ENCODE peak calls at places on chromosome 3, in ten cellular contexts. One of them, this sample, is unnamed.

GRCh38 chr3:45638299-45639043 is 43.9 kb downstream of the LIMD1 start:
- DNase-seq in transverse colon: no peak
- DNase-seq in GM12878: no peak
- DNase-seq in tibial nerve: no peak
- DNase-seq in HepG2: no peak
- DNase-seq in SK-N-SH: no peak
- DNase-seq in stomach: no peak
- DNase-seq in A549: no peak
- DNase-seq in sigmoid colon: no peak
- DNase-seq in ovary: no peak
- DNase-seq in this sample: no peak

GRCh38 chr3:119831941-119832371 is 50.1 kb downstream of the NR1I2 start:
- DNase-seq in transverse colon: no peak
- DNase-seq in GM12878: no peak
- DNase-seq in tibial nerve: no peak
- DNase-seq in HepG2: no peak
- DNase-seq in SK-N-SH: no peak
- DNase-seq in stomach: no peak
- DNase-seq in A549: no peak
- DNase-seq in sigmoid colon: no peak
- DNase-seq in ovary: no peak
- DNase-seq in this sample: no peak

GRCh38 chr3:27509376-27509775 is 25.2 kb upstream of the SLC4A7 start:
- DNase-seq in transverse colon: no peak
- DNase-seq in GM12878: no peak
- DNase-seq in tibial nerve: no peak
- DNase-seq in HepG2: no peak
- DNase-seq in SK-N-SH: no peak
- DNase-seq in stomach: no peak
- DNase-seq in A549: no peak
- DNase-seq in sigmoid colon: no peak
- DNase-seq in ovary: no peak
- DNase-seq in this sample: no peak

GRCh38 chr3:134446800-134447199 is 39.0 kb downstream of the ANAPC13 start:
- DNase-seq in transverse colon: no peak
- DNase-seq in GM12878: no peak
- DNase-seq in tibial nerve: no peak
- DNase-seq in HepG2: no peak
- DNase-seq in SK-N-SH: no peak
- DNase-seq in stomach: no peak
- DNase-seq in A549: no peak
- DNase-seq in sigmoid colon: no peak
- DNase-seq in ovary: no peak
- DNase-seq in this sample: peak; percentile 39

GRCh38 chr3:119294402-119294888 is 262 bp downstream of the ARHGAP31 start:
- DNase-seq in transverse colon: peak; percentile 73
- DNase-seq in GM12878: no peak
- DNase-seq in tibial nerve: peak; percentile 45
- DNase-seq in HepG2: no peak
- DNase-seq in SK-N-SH: no peak
- DNase-seq in stomach: peak; percentile 68
- DNase-seq in A549: peak; percentile 37
- DNase-seq in sigmoid colon: peak; percentile 74
- DNase-seq in ovary: peak; percentile 62
- DNase-seq in this sample: peak; percentile 92

GRCh38 chr3:187742351-187743171 is 2.7 kb downstream of the BCL6 start:
- DNase-seq in transverse colon: peak; percentile 39
- DNase-seq in GM12878: no peak
- DNase-seq in tibial nerve: peak; percentile 66
- DNase-seq in HepG2: no peak
- DNase-seq in SK-N-SH: no peak
- DNase-seq in stomach: peak; percentile 55
- DNase-seq in A549: no peak
- DNase-seq in sigmoid colon: no peak
- DNase-seq in ovary: no peak
- DNase-seq in this sample: no peak

GRCh38 chr3:181622365-181622764 is 89.4 kb upstream of the SOX2 start:
- DNase-seq in transverse colon: no peak
- DNase-seq in GM12878: no peak
- DNase-seq in tibial nerve: no peak
- DNase-seq in HepG2: no peak
- DNase-seq in SK-N-SH: no peak
- DNase-seq in stomach: no peak
- DNase-seq in A549: no peak
- DNase-seq in sigmoid colon: no peak
- DNase-seq in ovary: no peak
- DNase-seq in this sample: no peak

GRCh38 chr3:138361561-138361971 is 13.2 kb downstream of the MRAS start:
- DNase-seq in transverse colon: no peak
- DNase-seq in GM12878: no peak
- DNase-seq in tibial nerve: no peak
- DNase-seq in HepG2: no peak
- DNase-seq in SK-N-SH: no peak
- DNase-seq in stomach: no peak
- DNase-seq in A549: no peak
- DNase-seq in sigmoid colon: peak; percentile 42
- DNase-seq in ovary: no peak
- DNase-seq in this sample: no peak

GRCh38 chr3:133424937-133425869 is 25.3 kb downstream of the BFSP2 start:
- DNase-seq in transverse colon: no peak
- DNase-seq in GM12878: peak; percentile 55
- DNase-seq in tibial nerve: no peak
- DNase-seq in HepG2: no peak
- DNase-seq in SK-N-SH: no peak
- DNase-seq in stomach: no peak
- DNase-seq in A549: no peak
- DNase-seq in sigmoid colon: no peak
- DNase-seq in ovary: no peak
- DNase-seq in this sample: no peak

GRCh38 chr3:158771018-158771350 is 30.9 kb upstream of the MFSD1 start:
- DNase-seq in transverse colon: no peak
- DNase-seq in GM12878: no peak
- DNase-seq in tibial nerve: no peak
- DNase-seq in HepG2: no peak
- DNase-seq in SK-N-SH: no peak
- DNase-seq in stomach: no peak
- DNase-seq in A549: no peak
- DNase-seq in sigmoid colon: no peak
- DNase-seq in ovary: no peak
- DNase-seq in this sample: peak; percentile 21

GRCh38 chr3:158769519-158770253 is 32.2 kb upstream of the MFSD1 start:
- DNase-seq in transverse colon: no peak
- DNase-seq in GM12878: no peak
- DNase-seq in tibial nerve: no peak
- DNase-seq in HepG2: no peak
- DNase-seq in SK-N-SH: no peak
- DNase-seq in stomach: no peak
- DNase-seq in A549: no peak
- DNase-seq in sigmoid colon: no peak
- DNase-seq in ovary: no peak
- DNase-seq in this sample: peak; percentile 26

GRCh38 chr3:158771577-158771976 is 30.3 kb upstream of the MFSD1 start:
- DNase-seq in transverse colon: no peak
- DNase-seq in GM12878: no peak
- DNase-seq in tibial nerve: no peak
- DNase-seq in HepG2: no peak
- DNase-seq in SK-N-SH: no peak
- DNase-seq in stomach: no peak
- DNase-seq in A549: no peak
- DNase-seq in sigmoid colon: no peak
- DNase-seq in ovary: no peak
- DNase-seq in this sample: peak; percentile 55

GRCh38 chr3:158768881-158769518 is 32.9 kb upstream of the MFSD1 start:
- DNase-seq in transverse colon: peak; percentile 11
- DNase-seq in GM12878: no peak
- DNase-seq in tibial nerve: peak; percentile 68
- DNase-seq in HepG2: peak; percentile 90
- DNase-seq in SK-N-SH: no peak
- DNase-seq in stomach: no peak
- DNase-seq in A549: no peak
- DNase-seq in sigmoid colon: peak; percentile 70
- DNase-seq in ovary: peak; percentile 29
- DNase-seq in this sample: peak; percentile 84

GRCh38 chr3:158770254-158771017 is 31.4 kb upstream of the MFSD1 start:
- DNase-seq in transverse colon: no peak
- DNase-seq in GM12878: no peak
- DNase-seq in tibial nerve: no peak
- DNase-seq in HepG2: no peak
- DNase-seq in SK-N-SH: no peak
- DNase-seq in stomach: no peak
- DNase-seq in A549: no peak
- DNase-seq in sigmoid colon: no peak
- DNase-seq in ovary: no peak
- DNase-seq in this sample: peak; percentile 64
- TF ChIP-seq EP300 in transverse colon: no peak
- TF ChIP-seq EP300 in GM12878: no peak
- TF ChIP-seq EP300 in tibial nerve: no peak
- TF ChIP-seq EP300 in HepG2: no peak
- TF ChIP-seq EP300 in SK-N-SH: no peak
- TF ChIP-seq EP300 in stomach: no peak
- TF ChIP-seq EP300 in A549: no peak
- TF ChIP-seq EP300 in sigmoid colon: no peak
- TF ChIP-seq EP300 in ovary: no peak
- TF ChIP-seq EP300 in this sample: no peak

DNA sequence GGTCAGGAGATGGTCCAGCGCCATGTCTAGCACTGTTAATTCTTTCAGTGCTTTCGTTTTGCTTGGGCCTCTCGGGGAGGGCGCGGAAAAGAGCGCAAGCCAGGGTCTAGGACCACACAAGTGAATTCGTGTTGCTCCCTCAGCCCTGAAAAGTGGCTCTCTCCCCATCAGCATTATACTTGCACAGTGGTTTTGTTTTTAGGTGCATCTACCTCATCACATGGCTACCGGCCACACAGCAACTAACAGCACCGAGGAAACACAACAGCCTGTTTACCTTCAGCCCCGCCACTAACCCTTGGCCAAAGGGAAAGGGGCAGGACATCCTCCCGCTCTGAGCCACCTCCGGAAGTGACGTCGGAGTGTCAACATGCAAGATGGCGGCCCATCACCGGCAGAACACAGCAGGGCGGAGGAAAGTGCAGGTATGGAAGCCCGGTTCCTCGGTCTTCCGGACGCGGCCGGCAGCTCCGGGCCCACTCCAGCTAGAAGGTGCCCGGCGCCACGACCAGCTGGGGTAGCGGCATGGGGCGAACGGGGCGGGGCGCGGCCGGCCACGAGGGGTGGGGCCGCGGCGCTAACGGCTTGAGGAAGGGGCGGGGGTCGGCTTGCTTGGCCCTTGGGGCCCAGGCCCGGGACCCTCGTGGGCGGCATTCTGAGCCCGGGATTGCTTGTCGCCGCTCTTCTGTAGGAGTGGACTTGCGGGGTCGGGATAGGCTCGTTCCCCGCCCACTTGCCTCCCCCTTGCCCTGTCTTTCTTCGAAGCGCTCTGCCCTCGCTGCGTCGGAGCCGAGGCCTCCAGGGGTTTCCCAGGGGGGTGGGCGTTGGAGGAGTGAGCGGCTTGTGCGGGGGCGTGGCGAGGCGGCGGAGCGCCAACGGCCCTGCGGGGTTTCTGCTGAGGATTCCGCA is at the start of the genes SCN11A and WDR48:
- DNase-seq in transverse colon: peak; percentile 96
- DNase-seq in GM12878: peak; percentile 68
- DNase-seq in tibial nerve: peak; percentile 96
- DNase-seq in HepG2: peak; percentile 92
- DNase-seq in SK-N-SH: peak; percentile 92
- DNase-seq in stomach: peak; percentile 96
- DNase-seq in A549: peak; percentile 87
- DNase-seq in sigmoid colon: peak; percentile 97
- DNase-seq in ovary: peak; percentile 92
- DNase-seq in this sample: peak; percentile 99
- H3K27ac ChIP-seq in transverse colon: peak within 1 kb of the TSS; percentile 90
- H3K27ac ChIP-seq in GM12878: peak within 1 kb of the TSS; percentile 87
- H3K27ac ChIP-seq in tibial nerve: peak within 1 kb of the TSS; percentile 93
- H3K27ac ChIP-seq in HepG2: peak within 1 kb of the TSS; percentile 84
- H3K27ac ChIP-seq in SK-N-SH: peak within 1 kb of the TSS; percentile 88
- H3K27ac ChIP-seq in stomach: peak within 1 kb of the TSS; percentile 82
- H3K27ac ChIP-seq in A549: peak within 1 kb of the TSS; percentile 97
- H3K27ac ChIP-seq in sigmoid colon: peak within 1 kb of the TSS; percentile 91
- H3K27ac ChIP-seq in ovary: peak within 1 kb of the TSS; percentile 61
- H3K27ac ChIP-seq in this sample: peak within 1 kb of the TSS; percentile 89

DNA sequence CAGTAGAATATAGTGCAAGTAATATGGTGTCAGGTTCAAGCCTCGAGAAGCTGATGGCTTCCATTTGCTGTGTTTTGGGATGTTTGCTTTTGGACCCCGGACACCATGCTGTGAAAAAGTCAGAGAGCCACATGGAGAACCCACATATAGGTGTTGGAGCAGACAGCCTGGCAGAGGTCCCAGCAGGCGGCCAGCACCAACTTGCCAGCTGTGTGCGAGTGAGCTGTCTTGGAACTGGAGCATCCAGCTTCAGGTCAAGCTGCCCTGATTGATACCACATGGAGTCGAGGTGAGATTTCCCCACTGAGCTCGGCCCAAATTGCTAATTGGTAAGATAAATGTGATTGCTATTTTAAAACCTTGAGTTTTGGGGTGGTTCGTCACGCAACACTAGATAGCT is 185.7 kb upstream of the TBL1XR1 start:
- DNase-seq in transverse colon: no peak
- DNase-seq in GM12878: no peak
- DNase-seq in tibial nerve: no peak
- DNase-seq in HepG2: no peak
- DNase-seq in SK-N-SH: no peak
- DNase-seq in stomach: no peak
- DNase-seq in A549: no peak
- DNase-seq in sigmoid colon: no peak
- DNase-seq in ovary: peak; percentile 34
- DNase-seq in this sample: no peak
- TF ChIP-seq EP300 in transverse colon: no peak
- TF ChIP-seq EP300 in GM12878: no peak
- TF ChIP-seq EP300 in tibial nerve: no peak
- TF ChIP-seq EP300 in HepG2: no peak
- TF ChIP-seq EP300 in SK-N-SH: no peak
- TF ChIP-seq EP300 in stomach: no peak
- TF ChIP-seq EP300 in A549: no peak
- TF ChIP-seq EP300 in sigmoid colon: no peak
- TF ChIP-seq EP300 in ovary: no peak
- TF ChIP-seq EP300 in this sample: no peak

DNA sequence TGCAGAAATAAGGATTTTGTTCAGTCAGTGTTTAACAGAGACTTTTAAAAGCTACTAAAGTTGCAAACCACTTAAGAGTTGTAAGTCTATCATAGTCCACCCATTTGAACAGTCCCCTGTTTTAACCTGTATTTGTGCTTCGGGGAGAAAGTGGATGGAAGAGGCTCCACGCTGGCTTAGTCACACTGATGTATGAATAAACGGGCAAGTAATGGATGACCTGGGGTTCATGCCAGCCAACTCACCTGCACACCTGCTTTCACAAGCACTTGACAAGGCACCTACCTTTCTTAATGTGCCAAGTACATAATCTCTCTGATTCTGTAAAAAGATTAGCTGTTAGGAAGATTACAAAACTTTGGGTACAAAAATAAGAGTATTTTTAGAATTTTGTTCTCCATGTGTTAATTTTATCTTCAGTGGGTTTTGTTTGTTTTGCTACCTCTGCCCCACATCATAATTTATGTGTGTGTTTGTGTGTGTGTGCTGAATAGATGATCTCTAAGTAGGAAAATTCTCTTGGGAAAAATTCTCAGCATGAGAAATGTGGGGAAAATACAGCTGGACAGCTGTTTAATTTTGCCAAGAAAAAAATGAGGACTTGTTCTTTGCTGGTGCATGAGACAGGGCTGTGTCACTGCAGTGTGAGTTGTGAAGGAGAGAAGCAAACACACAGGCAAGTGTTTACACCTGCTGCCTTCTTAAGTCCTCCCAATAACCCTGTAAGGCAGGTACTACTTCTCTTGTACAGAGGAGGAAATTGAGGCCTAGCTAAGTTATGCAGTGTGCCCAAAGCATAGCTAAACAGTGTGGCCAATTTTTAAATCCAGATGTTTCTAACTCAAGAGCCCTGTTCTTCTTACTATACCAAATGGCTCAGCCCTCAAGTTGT is 181.3 kb upstream of the IL12A start:
- DNase-seq in transverse colon: no peak
- DNase-seq in GM12878: no peak
- DNase-seq in tibial nerve: no peak
- DNase-seq in HepG2: no peak
- DNase-seq in SK-N-SH: no peak
- DNase-seq in stomach: no peak
- DNase-seq in A549: no peak
- DNase-seq in sigmoid colon: no peak
- DNase-seq in ovary: no peak
- DNase-seq in this sample: peak; percentile 34
- H3K27ac ChIP-seq in transverse colon: peak overlapping the region; percentile 7
- H3K27ac ChIP-seq in GM12878: no peak overlapping the region
- H3K27ac ChIP-seq in tibial nerve: no peak overlapping the region
- H3K27ac ChIP-seq in HepG2: no peak overlapping the region
- H3K27ac ChIP-seq in SK-N-SH: no peak overlapping the region
- H3K27ac ChIP-seq in stomach: no peak overlapping the region
- H3K27ac ChIP-seq in A549: no peak overlapping the region
- H3K27ac ChIP-seq in sigmoid colon: peak overlapping the region; percentile 90
- H3K27ac ChIP-seq in ovary: no peak overlapping the region
- H3K27ac ChIP-seq in this sample: peak overlapping the region; percentile 6

This sample was measured in esophagus muscularis mucosa.